ENCODE peak calls at places on chromosome 2, in four cellular contexts. A is CD4-positive, alpha-beta T cell; L is kidney; S is effector memory CD4-positive, alpha-beta T cell. N is an unnamed sample.

GRCh38 chr2:36568533-36569246 is 29.3 kb downstream of the FEZ2 start:
- DNase-seq in A (no peak), L (no peak), S (no peak), N (no peak)

GRCh38 chr2:19861771-19862170 is 40.0 kb downstream of the TTC32 start:
- DNase-seq in A (no peak), L (no peak), S (no peak), N (no peak)

GRCh38 chr2:112644933-112645395 is 775 bp upstream of the SLC20A1 start:
- DNase-seq in A (no peak), L (no peak), S (no peak), N (peak)

GRCh38 chr2:241560181-241560882 is 1.8 kb downstream of the BOK start:
- DNase-seq in A (no peak), L (peak), S (no peak), N (no peak)

GRCh38 chr2:161414385-161415040 is 1.6 kb upstream of the TBR1 start:
- DNase-seq in A (no peak), L (peak), S (no peak), N (no peak)

GRCh38 chr2:208046686-208047085 is 21.4 kb upstream of the PLEKHM3 start:
- DNase-seq in A (no peak), L (no peak), S (no peak), N (no peak)

GRCh38 chr2:18132697-18133096 is 254.2 kb downstream of the KCNS3 start:
- DNase-seq in A (no peak), L (no peak), S (no peak), N (no peak)

GRCh38 chr2:10478298-10478625 is 30.1 kb upstream of the ODC1 start:
- DNase-seq in A (no peak), L (no peak), S (no peak), N (no peak)

GRCh38 chr2:1605102-1605501 is 139.2 kb downstream of the PXDN start:
- DNase-seq in A (no peak), L (peak), S (no peak), N (no peak)

GRCh38 chr2:24993797-24994196 is 22.0 kb upstream of the DNAJC27 start:
- DNase-seq in A (no peak), L (no peak), S (no peak), N (no peak)

GRCh38 chr2:216563646-216564045 is 65.0 kb downstream of the RPL37A start:
- DNase-seq in A (no peak), L (no peak), S (no peak), N (no peak)

GRCh38 chr2:1492696-1493095 is 79.4 kb downstream of the TPO start:
- DNase-seq in A (no peak), L (no peak), S (no peak), N (no peak)

GRCh38 chr2:69911985-69912563 is 2.8 kb upstream of the MXD1 start:
- DNase-seq in A (no peak), L (no peak), S (no peak), N (no peak)

GRCh38 chr2:104734937-104735586 is 118.9 kb upstream of the POU3F3 start:
- DNase-seq in A (no peak), L (no peak), S (no peak), N (no peak)

GRCh38 chr2:235445116-235445515 is 48.7 kb upstream of the AGAP1 start:
- DNase-seq in A (no peak), L (no peak), S (no peak), N (no peak)

GRCh38 chr2:177332041-177332991 is 60.3 kb upstream of the AGPS start:
- DNase-seq in A (peak), L (no peak), S (no peak), N (no peak)

GRCh38 chr2:2229898-2230817 is 100.9 kb downstream of the MYT1L start:
- DNase-seq in A (no peak), L (no peak), S (no peak), N (no peak)

GRCh38 chr2:212227755-212228154 is 310.8 kb downstream of the ERBB4 start:
- DNase-seq in A (no peak), L (no peak), S (no peak), N (no peak)

GRCh38 chr2:156891609-156892008 is 365.9 kb upstream of the GALNT5 start:
- DNase-seq in A (no peak), L (no peak), S (no peak), N (no peak)

GRCh38 chr2:218781691-218782528 is at the start of gene CYP27A1:
- DNase-seq in A (no peak), L (peak), S (no peak), N (peak)

GRCh38 chr2:2107627-2108026 is 223.4 kb downstream of the MYT1L start:
- DNase-seq in A (no peak), L (no peak), S (no peak), N (no peak)

DNA sequence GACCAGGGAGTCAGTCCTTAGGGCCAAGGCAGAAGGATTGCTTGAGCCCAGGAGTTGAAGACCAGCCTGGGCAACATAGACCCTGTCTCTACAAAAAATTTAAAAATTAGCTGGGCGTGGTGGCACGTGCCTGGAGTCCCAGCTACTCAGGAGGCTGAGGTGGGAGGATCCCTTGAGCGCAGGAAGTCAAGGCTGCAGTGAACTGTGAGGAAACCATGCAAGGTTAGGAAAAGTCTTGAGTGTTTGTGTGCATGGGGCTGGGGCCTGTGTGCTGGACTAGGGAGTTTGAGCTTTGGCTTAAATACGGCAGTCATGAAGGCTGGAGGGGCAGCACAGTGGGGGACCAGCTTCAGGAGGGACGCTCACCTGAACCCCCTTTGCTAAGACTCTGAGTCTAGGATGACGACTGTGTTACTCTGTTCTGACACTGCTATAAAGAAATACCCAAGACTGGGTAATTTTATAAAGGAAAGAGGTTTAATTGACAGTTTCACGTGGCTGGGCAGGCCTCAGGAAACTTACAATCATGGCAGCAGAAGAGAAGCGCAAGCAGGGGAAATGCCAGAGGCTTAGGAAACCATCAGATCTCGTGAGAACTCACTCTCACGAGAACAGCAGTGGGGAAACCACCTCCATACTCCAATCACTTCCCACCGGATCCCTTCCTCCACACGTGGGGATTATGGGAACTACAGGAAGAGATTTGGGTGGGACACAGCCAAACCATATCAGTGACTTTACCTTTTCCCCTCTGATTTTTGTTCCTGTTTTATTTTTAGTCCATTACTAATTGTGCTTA is 39.4 kb downstream of the GORASP2 start:
- DNase-seq in A (no peak), L (no peak), S (no peak), N (no peak)
- H3K27ac ChIP-seq in A (no peak), L (no peak), S (no peak), N (no peak)

DNA sequence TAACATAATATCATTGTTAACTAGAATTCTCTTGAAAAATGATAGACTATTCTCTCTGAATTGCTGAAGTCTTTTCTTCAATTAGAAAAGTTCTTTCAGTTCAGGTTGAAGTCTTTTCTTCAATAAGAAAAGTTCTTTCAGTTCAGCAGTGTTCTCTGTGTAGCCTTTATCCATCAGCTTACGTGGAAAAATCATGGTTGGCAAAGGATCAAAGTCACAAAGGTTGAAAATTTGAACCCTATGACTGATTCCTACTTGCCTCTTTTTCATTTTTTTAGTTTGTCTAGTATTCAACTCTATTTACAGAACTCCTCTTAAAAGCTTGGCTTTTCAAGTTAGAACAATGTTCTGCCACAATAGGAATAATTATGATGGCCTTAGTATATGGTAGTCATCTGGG is 25.8 kb downstream of the CAVIN2 start:
- DNase-seq in A (no peak), L (no peak), S (no peak), N (no peak)
- H3K27ac ChIP-seq in A (no peak), L (no peak), S (no peak), N (no peak)

GRCh38 chr2:45935791-45936622 is 284.5 kb downstream of the PRKCE start:
- DNase-seq in A (peak), L (peak), S (no peak), N (peak)
- H3K27ac ChIP-seq in A (no peak), L (peak), S (no peak), N (no peak)

GRCh38 chr2:238974510-238975166 is 126.8 kb downstream of the TWIST2 start:
- DNase-seq in A (no peak), L (no peak), S (no peak), N (no peak)
- H3K27ac ChIP-seq in A (no peak), L (no peak), S (no peak), N (peak)

N was measured in substantia nigra.